ENCODE peak calls at places on chromosomes 2 and 18, in nine cellular contexts. X, N, R, F, C, Y, O, Z and L are unnamed samples. For H3K4me1, the result is how much of the 10 kb centered on the place peaks cover.

GRCh38 chr2:240585681-240586197 is 795 bp upstream of the CAPN10 start:
- DNase-seq in N (no peak), X (no peak), C (peak), Z (no peak), R (no peak), Y (no peak), O (peak), F (no peak), L (no peak)

GRCh38 chr2:128645631-128646030 is 327.0 kb upstream of the HS6ST1 start:
- DNase-seq in C (peak), Y (no peak), X (no peak), F (no peak), R (no peak), Z (no peak), N (no peak), O (peak), L (peak)

GRCh38 chr18:6781846-6782245 is 52.3 kb downstream of the ARHGAP28 start:
- DNase-seq in C (no peak), N (no peak), X (peak), R (no peak), Y (no peak), F (no peak), O (no peak), Z (peak), L (no peak)

GRCh38 chr2:95385570-95385984 is 16.9 kb upstream of the FAHD2A start:
- DNase-seq in Y (no peak), F (no peak), N (no peak), R (no peak), X (no peak), O (no peak), Z (no peak), C (peak), L (no peak)

GRCh38 chr18:25329783-25330182 is 22.2 kb downstream of the ZNF521 start:
- DNase-seq in Y (no peak), N (no peak), R (no peak), O (no peak), Z (no peak), C (no peak), F (no peak), X (no peak), L (no peak)

GRCh38 chr18:78672862-78673446 is 306.7 kb upstream of the SALL3 start:
- DNase-seq in X (no peak), Z (no peak), N (no peak), C (no peak), Y (no peak), R (no peak), O (peak), F (peak), L (no peak)

GRCh38 chr2:43884674-43885073 is 45.9 kb downstream of the ABCG8 start:
- DNase-seq in O (no peak), Y (no peak), C (no peak), Z (no peak), N (no peak), F (no peak), R (no peak), X (no peak), L (no peak)

GRCh38 chr2:12918138-12918840 is 201.6 kb downstream of the TRIB2 start:
- DNase-seq in Y (no peak), O (no peak), Z (no peak), X (no peak), F (no peak), N (no peak), R (no peak), C (no peak), L (no peak)

GRCh38 chr2:226915846-226916360 is 80.0 kb downstream of the RHBDD1 start:
- DNase-seq in X (no peak), R (no peak), N (no peak), O (no peak), Z (no peak), C (no peak), Y (no peak), F (no peak), L (no peak)

GRCh38 chr2:192091480-192091879 is 103.3 kb downstream of the TMEFF2 start:
- DNase-seq in F (no peak), R (no peak), O (no peak), Y (no peak), Z (no peak), N (no peak), C (no peak), X (no peak), L (no peak)

GRCh38 chr2:225431387-225431786 is 31.9 kb downstream of the NYAP2 start:
- DNase-seq in Z (no peak), R (no peak), Y (no peak), X (no peak), F (no peak), O (no peak), C (no peak), N (no peak), L (no peak)

GRCh38 chr2:128374711-128375413 is 56.2 kb upstream of the HS6ST1 start:
- DNase-seq in Y (no peak), X (no peak), N (no peak), Z (no peak), C (peak), O (peak), R (no peak), F (no peak), L (no peak)

GRCh38 chr18:65659912-65660311 is 90.9 kb upstream of the CDH7 start:
- DNase-seq in F (no peak), Y (no peak), N (no peak), X (peak), O (no peak), C (no peak), Z (no peak), R (peak), L (no peak)

GRCh38 chr18:59268722-59269562 is 4.3 kb downstream of the RAX start:
- DNase-seq in R (peak), C (peak), N (no peak), F (peak), O (peak), Z (peak), X (peak), Y (no peak), L (no peak)

GRCh38 chr18:59268127-59268721 is 5.0 kb downstream of the RAX start:
- DNase-seq in R (no peak), X (no peak), O (peak), N (no peak), Y (no peak), C (no peak), Z (no peak), F (no peak), L (no peak)

GRCh38 chr18:59271606-59272220 is 1.5 kb downstream of the RAX start:
- DNase-seq in C (no peak), Z (no peak), X (no peak), Y (no peak), F (no peak), R (no peak), N (no peak), O (peak), L (no peak)

GRCh38 chr18:59270689-59271257 is 2.5 kb downstream of the RAX start:
- DNase-seq in Z (no peak), C (no peak), R (no peak), F (no peak), X (no peak), N (no peak), O (peak), Y (no peak), L (no peak)

GRCh38 chr18:59269563-59270214 is 3.6 kb downstream of the RAX start:
- DNase-seq in X (no peak), Z (no peak), Y (no peak), F (no peak), O (no peak), C (no peak), N (no peak), R (no peak), L (no peak)
- H3K4me1 ChIP-seq in X (under half), Z (under half), Y (under half), F (under half), O (half or more), C (under half), N (under half), R (under half), L (under half)

DNA sequence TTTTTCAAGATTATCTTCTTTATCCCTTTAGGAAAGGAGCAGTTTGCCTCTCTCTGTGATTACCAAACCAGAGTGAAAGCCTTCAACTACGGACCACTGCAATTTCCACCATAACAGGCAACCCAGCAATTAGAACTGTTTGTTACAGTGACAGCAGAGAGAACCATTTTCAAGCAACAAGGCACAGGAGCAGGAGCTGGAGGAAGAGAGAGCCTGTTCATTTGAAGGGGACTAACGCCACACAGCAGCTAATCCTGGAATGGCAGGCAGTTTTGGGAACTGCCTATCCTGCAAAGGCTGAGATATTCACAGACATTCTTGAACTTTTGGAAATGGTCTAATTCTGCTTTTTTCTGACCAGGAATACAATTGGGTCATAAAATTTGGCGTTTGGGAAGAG is 1541.9 kb upstream of the PIK3C3 start:
- DNase-seq in Z (peak), X (peak), C (no peak), F (no peak), Y (no peak), O (no peak), N (no peak), R (peak), L (no peak)
- TF ChIP-seq CTCF in Z (peak), X (peak), C (peak), F (no peak), Y (no peak), O (no peak), N (no peak), R (no peak), L (no peak)

DNA sequence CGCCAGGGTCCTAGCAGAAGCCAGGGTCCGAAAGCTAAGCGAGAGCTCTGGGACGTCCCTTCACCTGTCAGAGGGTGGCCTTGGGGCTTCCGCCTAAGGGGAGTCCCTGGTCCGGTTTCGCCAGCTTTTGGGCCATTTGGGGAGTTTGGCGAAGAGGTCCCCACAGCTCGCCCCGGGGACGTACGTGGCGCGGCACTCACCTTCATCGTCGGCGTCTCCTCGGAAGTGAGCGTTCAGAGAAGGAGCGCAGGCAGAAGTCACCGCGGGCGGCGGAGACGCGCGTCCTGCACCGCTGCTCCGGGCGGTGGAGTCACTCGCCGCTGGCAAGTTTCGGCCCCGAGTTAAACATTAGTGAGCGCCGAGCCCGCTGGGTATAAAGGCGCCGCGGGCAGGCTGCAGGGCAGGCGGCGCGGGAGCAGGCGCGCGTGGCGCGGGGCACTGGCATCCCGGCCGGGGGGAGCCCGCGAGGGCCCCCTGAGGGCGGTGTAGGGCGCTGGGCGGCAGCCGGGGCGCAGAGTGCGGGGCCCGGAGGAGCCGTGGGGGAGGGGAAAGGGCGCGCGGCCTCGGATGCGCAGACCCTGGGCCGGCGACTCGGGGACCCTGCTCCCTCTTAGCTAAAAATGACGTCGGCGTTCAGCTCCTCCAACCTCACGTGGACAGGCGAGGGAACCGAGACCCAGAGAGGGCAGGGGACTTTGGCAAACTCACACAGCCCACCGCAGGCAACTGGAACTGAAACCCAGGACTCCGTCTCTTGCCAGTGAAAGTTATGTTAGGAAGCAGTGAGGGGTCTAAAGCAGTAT is at the start of gene DPP4:
- DNase-seq in Z (peak), N (no peak), R (peak), Y (no peak), C (peak), F (no peak), X (peak), O (peak), L (peak)
- H3K27ac ChIP-seq in Z (no peak), N (peak), R (peak), Y (no peak), C (peak), F (no peak), X (peak), O (peak), L (no peak)

DNA sequence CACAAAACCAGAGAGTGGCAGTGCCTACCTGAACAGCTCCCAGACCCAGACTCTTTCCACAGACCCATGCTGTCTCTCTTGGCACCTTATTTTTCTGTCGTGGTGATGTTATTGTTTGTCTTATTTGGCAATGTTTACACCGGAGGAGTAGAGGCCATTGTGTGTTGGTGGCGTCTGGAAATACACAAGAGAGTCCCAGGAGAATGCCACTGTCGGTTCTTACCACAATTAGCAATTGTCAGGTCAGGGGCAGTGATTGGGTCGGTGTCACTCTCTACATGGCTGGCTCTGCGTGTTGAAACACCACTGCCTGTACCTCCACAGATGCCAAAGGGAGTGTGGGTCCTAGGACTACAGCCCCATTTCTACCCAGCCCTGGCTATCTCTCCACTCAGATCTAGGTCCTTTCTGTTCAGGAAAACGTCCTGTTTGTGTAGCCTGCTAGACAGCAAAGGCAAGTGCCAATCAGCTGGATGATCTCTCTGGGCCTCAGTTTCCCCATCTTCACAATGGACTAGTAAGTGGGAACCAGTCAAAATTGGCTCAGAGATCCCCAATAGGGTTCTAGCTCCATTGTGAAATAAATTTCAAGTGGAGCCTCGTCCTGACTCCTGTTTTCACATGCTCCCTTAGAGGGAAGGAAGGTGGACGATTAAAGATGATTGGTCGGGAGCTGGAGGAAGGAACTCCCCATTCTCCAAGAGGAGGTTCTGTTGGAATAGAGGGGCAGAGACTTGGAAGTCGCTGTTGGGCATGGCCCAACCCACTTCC is 17.0 kb downstream of the EPAS1 start:
- DNase-seq in Z (no peak), X (no peak), F (no peak), R (no peak), Y (no peak), C (no peak), O (no peak), N (no peak), L (no peak)
- H3K4me1 ChIP-seq in Z (half or more), X (half or more), F (half or more), R (half or more), Y (half or more), C (half or more), O (half or more), N (under half), L (half or more)

GRCh38 chr18:49227456-49227855 is 233.0 kb downstream of the DYM start:
- DNase-seq in Z (no peak), O (no peak), F (no peak), R (no peak), C (no peak), N (no peak), Y (no peak), X (peak), L (no peak)
- TF ChIP-seq CTCF in Z (no peak), O (no peak), F (no peak), R (no peak), C (no peak), N (no peak), Y (no peak), X (no peak), L (no peak)

GRCh38 chr2:178241852-178242551 is 47.7 kb downstream of the OSBPL6 start:
- DNase-seq in C (no peak), O (no peak), Z (peak), Y (peak), X (peak), F (peak), N (peak), R (peak), L (no peak)

GRCh38 chr2:178244812-178245211 is 50.5 kb downstream of the OSBPL6 start:
- DNase-seq in Y (no peak), C (no peak), N (no peak), X (no peak), F (no peak), O (no peak), R (no peak), Z (no peak), L (no peak)

GRCh38 chr2:178238750-178239149 is 44.4 kb downstream of the OSBPL6 start:
- DNase-seq in C (no peak), X (no peak), N (no peak), F (no peak), Z (no peak), O (no peak), R (no peak), Y (no peak), L (no peak)

GRCh38 chr2:178243961-178244360 is 49.6 kb downstream of the OSBPL6 start:
- DNase-seq in X (no peak), R (no peak), F (no peak), Z (no peak), Y (no peak), N (no peak), O (no peak), C (no peak), L (no peak)

DNA sequence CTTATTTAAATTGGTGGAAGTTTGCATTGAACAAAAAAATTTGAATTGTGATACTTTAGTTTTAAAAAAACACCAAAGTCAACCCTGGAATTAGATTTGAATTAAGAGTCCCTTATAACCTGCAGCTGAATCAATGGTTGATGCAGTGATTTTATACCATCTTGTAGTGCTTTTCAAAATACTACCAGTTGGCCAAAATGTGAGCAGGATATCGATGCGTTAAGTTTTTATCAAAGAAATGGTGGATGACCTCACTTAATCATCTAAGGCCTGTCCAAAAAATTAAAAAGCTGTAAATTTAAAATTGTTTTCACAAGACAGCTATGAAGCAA is 48.2 kb downstream of the OSBPL6 start:
- DNase-seq in F (no peak), R (no peak), Y (no peak), O (no peak), C (no peak), Z (no peak), X (no peak), N (no peak), L (no peak)
- H3K27ac ChIP-seq in F (no peak), R (peak), Y (no peak), O (no peak), C (no peak), Z (no peak), X (peak), N (no peak), L (no peak)

DNA sequence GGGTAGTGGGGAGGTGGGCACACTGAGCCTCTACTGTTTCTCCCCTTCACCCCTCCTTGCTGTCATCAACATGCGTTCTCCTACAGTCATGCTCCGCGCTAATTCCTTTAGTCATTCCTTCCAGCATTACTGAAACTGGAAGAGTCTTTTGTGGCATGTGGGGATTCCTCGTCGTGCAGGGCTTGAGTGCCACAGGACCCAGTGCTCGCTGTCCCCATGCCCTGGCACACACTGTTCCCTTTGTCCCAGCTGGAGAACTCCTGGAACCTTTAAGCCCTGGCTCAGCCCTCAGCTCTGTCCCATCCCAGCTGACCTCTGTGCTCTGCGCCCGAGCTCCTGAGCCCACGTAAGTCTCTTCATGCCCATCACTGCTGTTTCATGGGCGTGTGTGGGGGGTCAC is 42.1 kb downstream of the ODC1 start:
- DNase-seq in F (no peak), R (no peak), C (no peak), Y (no peak), X (no peak), N (no peak), Z (no peak), O (no peak), L (peak)
- H3K4me1 ChIP-seq in F (under half), R (half or more), C (half or more), Y (half or more), X (half or more), N (half or more), Z (half or more), O (half or more), L (half or more)

DNA sequence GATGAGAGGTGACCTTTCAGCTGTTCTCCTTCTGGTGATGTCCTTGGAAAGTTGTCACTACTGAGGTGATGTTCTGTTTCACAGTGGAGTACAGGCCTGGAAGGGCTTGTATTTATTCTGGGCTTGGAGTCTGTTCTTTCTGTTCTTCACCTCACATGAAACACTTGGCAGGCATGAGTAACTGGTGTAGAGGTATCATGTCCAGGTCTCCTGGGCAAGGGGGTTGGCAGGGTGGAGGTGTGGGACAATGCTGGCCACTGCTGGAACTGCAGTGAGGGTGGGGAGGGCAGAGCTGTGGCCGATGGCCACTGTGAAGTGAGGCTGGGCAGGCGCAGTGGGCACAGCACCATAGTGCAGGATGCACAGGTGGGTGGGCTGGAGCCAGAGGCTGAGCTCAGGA is 35.4 kb downstream of the PLEKHB2 start:
- DNase-seq in X (no peak), O (no peak), C (no peak), F (no peak), Y (no peak), Z (no peak), N (no peak), R (no peak), L (peak)
- TF ChIP-seq CTCF in X (no peak), O (no peak), C (no peak), F (no peak), Y (no peak), Z (no peak), N (no peak), R (no peak), L (no peak)